ENCODE peak calls at places on chromosomes 2 and 18, in eight cellular contexts. One of them, this sample, is unnamed.

GRCh38 chr2:42872736-42873135 is 80.4 kb upstream of the HAAO start:
- DNase-seq in AG09319: no peak
- DNase-seq in BE2C: no peak
- DNase-seq in NCI-H1694 treated with DMSO at 0.1 percent for 48 hours: no peak
- DNase-seq in iPS-NIHi11: no peak
- DNase-seq in Daoy: no peak
- DNase-seq in stimulated activated CD4-positive, alpha-beta T cell treated with anti-CD3 and anti-CD28 coated beads, Interleukin-1b, Interleukin-23, amount 100 ng/mL, for 48 hours: no peak
- DNase-seq in germinal center: no peak
- DNase-seq in this sample: no peak

GRCh38 chr2:46414701-46415100 is 64.7 kb upstream of the TMEM247 start:
- DNase-seq in AG09319: no peak
- DNase-seq in BE2C: no peak
- DNase-seq in NCI-H1694 treated with DMSO at 0.1 percent for 48 hours: no peak
- DNase-seq in iPS-NIHi11: no peak
- DNase-seq in Daoy: no peak
- DNase-seq in stimulated activated CD4-positive, alpha-beta T cell treated with anti-CD3 and anti-CD28 coated beads, Interleukin-1b, Interleukin-23, amount 100 ng/mL, for 48 hours: no peak
- DNase-seq in germinal center: no peak
- DNase-seq in this sample: no peak

GRCh38 chr2:17375262-17375661 is 143.0 kb downstream of the RAD51AP2 start:
- DNase-seq in AG09319: no peak
- DNase-seq in BE2C: no peak
- DNase-seq in NCI-H1694 treated with DMSO at 0.1 percent for 48 hours: no peak
- DNase-seq in iPS-NIHi11: no peak
- DNase-seq in Daoy: no peak
- DNase-seq in stimulated activated CD4-positive, alpha-beta T cell treated with anti-CD3 and anti-CD28 coated beads, Interleukin-1b, Interleukin-23, amount 100 ng/mL, for 48 hours: no peak
- DNase-seq in germinal center: no peak
- DNase-seq in this sample: no peak

GRCh38 chr18:35736696-35737095 is 155.2 kb downstream of the GALNT1 start:
- DNase-seq in AG09319: no peak
- DNase-seq in BE2C: no peak
- DNase-seq in NCI-H1694 treated with DMSO at 0.1 percent for 48 hours: no peak
- DNase-seq in iPS-NIHi11: no peak
- DNase-seq in Daoy: no peak
- DNase-seq in stimulated activated CD4-positive, alpha-beta T cell treated with anti-CD3 and anti-CD28 coated beads, Interleukin-1b, Interleukin-23, amount 100 ng/mL, for 48 hours: no peak
- DNase-seq in germinal center: no peak
- DNase-seq in this sample: no peak

GRCh38 chr2:210199186-210199765 is 26.0 kb downstream of the ACADL start:
- DNase-seq in AG09319: peak
- DNase-seq in BE2C: no peak
- DNase-seq in NCI-H1694 treated with DMSO at 0.1 percent for 48 hours: peak
- DNase-seq in iPS-NIHi11: no peak
- DNase-seq in Daoy: peak
- DNase-seq in stimulated activated CD4-positive, alpha-beta T cell treated with anti-CD3 and anti-CD28 coated beads, Interleukin-1b, Interleukin-23, amount 100 ng/mL, for 48 hours: no peak
- DNase-seq in germinal center: peak
- DNase-seq in this sample: no peak

GRCh38 chr2:22821458-22821857 is 563.5 kb upstream of the KLHL29 start:
- DNase-seq in AG09319: no peak
- DNase-seq in BE2C: no peak
- DNase-seq in NCI-H1694 treated with DMSO at 0.1 percent for 48 hours: no peak
- DNase-seq in iPS-NIHi11: no peak
- DNase-seq in Daoy: no peak
- DNase-seq in stimulated activated CD4-positive, alpha-beta T cell treated with anti-CD3 and anti-CD28 coated beads, Interleukin-1b, Interleukin-23, amount 100 ng/mL, for 48 hours: no peak
- DNase-seq in germinal center: no peak
- DNase-seq in this sample: no peak

GRCh38 chr2:133605031-133605773 is 36.9 kb upstream of the NCKAP5 start:
- DNase-seq in AG09319: no peak
- DNase-seq in BE2C: no peak
- DNase-seq in NCI-H1694 treated with DMSO at 0.1 percent for 48 hours: no peak
- DNase-seq in iPS-NIHi11: no peak
- DNase-seq in Daoy: peak
- DNase-seq in stimulated activated CD4-positive, alpha-beta T cell treated with anti-CD3 and anti-CD28 coated beads, Interleukin-1b, Interleukin-23, amount 100 ng/mL, for 48 hours: no peak
- DNase-seq in germinal center: no peak
- DNase-seq in this sample: no peak

GRCh38 chr2:192885569-192886160 is 690.9 kb upstream of the TMEFF2 start:
- DNase-seq in AG09319: no peak
- DNase-seq in BE2C: peak
- DNase-seq in NCI-H1694 treated with DMSO at 0.1 percent for 48 hours: no peak
- DNase-seq in iPS-NIHi11: no peak
- DNase-seq in Daoy: no peak
- DNase-seq in stimulated activated CD4-positive, alpha-beta T cell treated with anti-CD3 and anti-CD28 coated beads, Interleukin-1b, Interleukin-23, amount 100 ng/mL, for 48 hours: no peak
- DNase-seq in germinal center: no peak
- DNase-seq in this sample: no peak

GRCh38 chr18:2387588-2387987 is 183.7 kb downstream of the METTL4 start:
- DNase-seq in AG09319: no peak
- DNase-seq in BE2C: no peak
- DNase-seq in NCI-H1694 treated with DMSO at 0.1 percent for 48 hours: no peak
- DNase-seq in iPS-NIHi11: no peak
- DNase-seq in Daoy: no peak
- DNase-seq in stimulated activated CD4-positive, alpha-beta T cell treated with anti-CD3 and anti-CD28 coated beads, Interleukin-1b, Interleukin-23, amount 100 ng/mL, for 48 hours: no peak
- DNase-seq in germinal center: no peak
- DNase-seq in this sample: no peak

GRCh38 chr18:63097198-63097597 is 222.4 kb downstream of the BCL2 start:
- DNase-seq in AG09319: no peak
- DNase-seq in BE2C: peak
- DNase-seq in NCI-H1694 treated with DMSO at 0.1 percent for 48 hours: no peak
- DNase-seq in iPS-NIHi11: no peak
- DNase-seq in Daoy: no peak
- DNase-seq in stimulated activated CD4-positive, alpha-beta T cell treated with anti-CD3 and anti-CD28 coated beads, Interleukin-1b, Interleukin-23, amount 100 ng/mL, for 48 hours: no peak
- DNase-seq in germinal center: no peak
- DNase-seq in this sample: no peak

GRCh38 chr18:8847066-8847755 is 141.9 kb downstream of the MTCL1 start:
- DNase-seq in AG09319: no peak
- DNase-seq in BE2C: no peak
- DNase-seq in NCI-H1694 treated with DMSO at 0.1 percent for 48 hours: no peak
- DNase-seq in iPS-NIHi11: no peak
- DNase-seq in Daoy: no peak
- DNase-seq in stimulated activated CD4-positive, alpha-beta T cell treated with anti-CD3 and anti-CD28 coated beads, Interleukin-1b, Interleukin-23, amount 100 ng/mL, for 48 hours: no peak
- DNase-seq in germinal center: no peak
- DNase-seq in this sample: no peak

GRCh38 chr2:26466662-26467310 is 11.1 kb downstream of the OTOF start:
- DNase-seq in AG09319: no peak
- DNase-seq in BE2C: no peak
- DNase-seq in NCI-H1694 treated with DMSO at 0.1 percent for 48 hours: no peak
- DNase-seq in iPS-NIHi11: no peak
- DNase-seq in Daoy: no peak
- DNase-seq in stimulated activated CD4-positive, alpha-beta T cell treated with anti-CD3 and anti-CD28 coated beads, Interleukin-1b, Interleukin-23, amount 100 ng/mL, for 48 hours: no peak
- DNase-seq in germinal center: no peak
- DNase-seq in this sample: no peak

GRCh38 chr2:147025611-147026010 is 819.2 kb upstream of the ACVR2A start:
- DNase-seq in AG09319: peak
- DNase-seq in BE2C: no peak
- DNase-seq in NCI-H1694 treated with DMSO at 0.1 percent for 48 hours: no peak
- DNase-seq in iPS-NIHi11: no peak
- DNase-seq in Daoy: no peak
- DNase-seq in stimulated activated CD4-positive, alpha-beta T cell treated with anti-CD3 and anti-CD28 coated beads, Interleukin-1b, Interleukin-23, amount 100 ng/mL, for 48 hours: no peak
- DNase-seq in germinal center: no peak
- DNase-seq in this sample: no peak

GRCh38 chr2:120686511-120687168 is 49.0 kb upstream of the GLI2 start:
- DNase-seq in AG09319: no peak
- DNase-seq in BE2C: no peak
- DNase-seq in NCI-H1694 treated with DMSO at 0.1 percent for 48 hours: no peak
- DNase-seq in iPS-NIHi11: no peak
- DNase-seq in Daoy: no peak
- DNase-seq in stimulated activated CD4-positive, alpha-beta T cell treated with anti-CD3 and anti-CD28 coated beads, Interleukin-1b, Interleukin-23, amount 100 ng/mL, for 48 hours: peak
- DNase-seq in germinal center: no peak
- DNase-seq in this sample: no peak

GRCh38 chr2:174606336-174606735 is 8.7 kb upstream of the WIPF1 start:
- DNase-seq in AG09319: no peak
- DNase-seq in BE2C: peak
- DNase-seq in NCI-H1694 treated with DMSO at 0.1 percent for 48 hours: no peak
- DNase-seq in iPS-NIHi11: no peak
- DNase-seq in Daoy: peak
- DNase-seq in stimulated activated CD4-positive, alpha-beta T cell treated with anti-CD3 and anti-CD28 coated beads, Interleukin-1b, Interleukin-23, amount 100 ng/mL, for 48 hours: peak
- DNase-seq in germinal center: no peak
- DNase-seq in this sample: no peak

GRCh38 chr18:56831988-56832387 is 180.8 kb downstream of the WDR7 start:
- DNase-seq in AG09319: no peak
- DNase-seq in BE2C: no peak
- DNase-seq in NCI-H1694 treated with DMSO at 0.1 percent for 48 hours: no peak
- DNase-seq in iPS-NIHi11: no peak
- DNase-seq in Daoy: no peak
- DNase-seq in stimulated activated CD4-positive, alpha-beta T cell treated with anti-CD3 and anti-CD28 coated beads, Interleukin-1b, Interleukin-23, amount 100 ng/mL, for 48 hours: no peak
- DNase-seq in germinal center: no peak
- DNase-seq in this sample: no peak

GRCh38 chr18:70672581-70672980 is 383.7 kb downstream of the SOCS6 start:
- DNase-seq in AG09319: no peak
- DNase-seq in BE2C: no peak
- DNase-seq in NCI-H1694 treated with DMSO at 0.1 percent for 48 hours: no peak
- DNase-seq in iPS-NIHi11: no peak
- DNase-seq in Daoy: no peak
- DNase-seq in stimulated activated CD4-positive, alpha-beta T cell treated with anti-CD3 and anti-CD28 coated beads, Interleukin-1b, Interleukin-23, amount 100 ng/mL, for 48 hours: no peak
- DNase-seq in germinal center: no peak
- DNase-seq in this sample: no peak

GRCh38 chr2:118747637-118748036 is 99.8 kb downstream of the EN1 start:
- DNase-seq in AG09319: no peak
- DNase-seq in BE2C: no peak
- DNase-seq in NCI-H1694 treated with DMSO at 0.1 percent for 48 hours: no peak
- DNase-seq in iPS-NIHi11: no peak
- DNase-seq in Daoy: no peak
- DNase-seq in stimulated activated CD4-positive, alpha-beta T cell treated with anti-CD3 and anti-CD28 coated beads, Interleukin-1b, Interleukin-23, amount 100 ng/mL, for 48 hours: no peak
- DNase-seq in germinal center: no peak
- DNase-seq in this sample: no peak

GRCh38 chr2:223597071-223597470 is 5.1 kb downstream of the SCG2 start:
- DNase-seq in AG09319: no peak
- DNase-seq in BE2C: no peak
- DNase-seq in NCI-H1694 treated with DMSO at 0.1 percent for 48 hours: no peak
- DNase-seq in iPS-NIHi11: no peak
- DNase-seq in Daoy: no peak
- DNase-seq in stimulated activated CD4-positive, alpha-beta T cell treated with anti-CD3 and anti-CD28 coated beads, Interleukin-1b, Interleukin-23, amount 100 ng/mL, for 48 hours: no peak
- DNase-seq in germinal center: no peak
- DNase-seq in this sample: no peak

GRCh38 chr2:54457326-54458023 is 1.3 kb downstream of the SPTBN1 start:
- DNase-seq in AG09319: no peak
- DNase-seq in BE2C: peak
- DNase-seq in NCI-H1694 treated with DMSO at 0.1 percent for 48 hours: peak
- DNase-seq in iPS-NIHi11: peak
- DNase-seq in Daoy: peak
- DNase-seq in stimulated activated CD4-positive, alpha-beta T cell treated with anti-CD3 and anti-CD28 coated beads, Interleukin-1b, Interleukin-23, amount 100 ng/mL, for 48 hours: no peak
- DNase-seq in germinal center: peak
- DNase-seq in this sample: no peak

GRCh38 chr2:56299166-56299806 is 115.5 kb downstream of the CCDC85A start:
- DNase-seq in AG09319: no peak
- DNase-seq in BE2C: no peak
- DNase-seq in NCI-H1694 treated with DMSO at 0.1 percent for 48 hours: no peak
- DNase-seq in iPS-NIHi11: no peak
- DNase-seq in Daoy: no peak
- DNase-seq in stimulated activated CD4-positive, alpha-beta T cell treated with anti-CD3 and anti-CD28 coated beads, Interleukin-1b, Interleukin-23, amount 100 ng/mL, for 48 hours: no peak
- DNase-seq in germinal center: no peak
- DNase-seq in this sample: no peak

GRCh38 chr2:228593992-228594391 is 412.5 kb upstream of the SPHKAP start:
- DNase-seq in AG09319: no peak
- DNase-seq in BE2C: no peak
- DNase-seq in NCI-H1694 treated with DMSO at 0.1 percent for 48 hours: no peak
- DNase-seq in iPS-NIHi11: no peak
- DNase-seq in Daoy: no peak
- DNase-seq in stimulated activated CD4-positive, alpha-beta T cell treated with anti-CD3 and anti-CD28 coated beads, Interleukin-1b, Interleukin-23, amount 100 ng/mL, for 48 hours: no peak
- DNase-seq in germinal center: no peak
- DNase-seq in this sample: no peak

GRCh38 chr2:70959851-70960832 is 18.3 kb upstream of the ANKRD53 start:
- DNase-seq in AG09319: no peak
- DNase-seq in BE2C: no peak
- DNase-seq in NCI-H1694 treated with DMSO at 0.1 percent for 48 hours: no peak
- DNase-seq in iPS-NIHi11: peak
- DNase-seq in Daoy: no peak
- DNase-seq in stimulated activated CD4-positive, alpha-beta T cell treated with anti-CD3 and anti-CD28 coated beads, Interleukin-1b, Interleukin-23, amount 100 ng/mL, for 48 hours: no peak
- DNase-seq in germinal center: no peak
- DNase-seq in this sample: no peak

GRCh38 chr2:149744845-149745244 is 157.3 kb upstream of the MMADHC start:
- DNase-seq in AG09319: no peak
- DNase-seq in BE2C: no peak
- DNase-seq in NCI-H1694 treated with DMSO at 0.1 percent for 48 hours: no peak
- DNase-seq in iPS-NIHi11: no peak
- DNase-seq in Daoy: no peak
- DNase-seq in stimulated activated CD4-positive, alpha-beta T cell treated with anti-CD3 and anti-CD28 coated beads, Interleukin-1b, Interleukin-23, amount 100 ng/mL, for 48 hours: no peak
- DNase-seq in germinal center: no peak
- DNase-seq in this sample: no peak

GRCh38 chr2:237475704-237476107 is 11.3 kb upstream of the MLPH start:
- DNase-seq in AG09319: no peak
- DNase-seq in BE2C: no peak
- DNase-seq in NCI-H1694 treated with DMSO at 0.1 percent for 48 hours: no peak
- DNase-seq in iPS-NIHi11: no peak
- DNase-seq in Daoy: peak
- DNase-seq in stimulated activated CD4-positive, alpha-beta T cell treated with anti-CD3 and anti-CD28 coated beads, Interleukin-1b, Interleukin-23, amount 100 ng/mL, for 48 hours: peak
- DNase-seq in germinal center: no peak
- DNase-seq in this sample: no peak

This sample was measured in HS-27A.